ENCODE peak calls at places on chromosome 2, in five cellular contexts. P is fibroblast of lung, R is HFFc6, C is AG08396, T is cardiac septum. L is an unnamed sample.

GRCh38 chr2:239780236-239780997 is 244.7 kb downstream of the NDUFA10 start:
- DNase-seq in T (peak), P (no peak), R (no peak), C (no peak), L (peak)

GRCh38 chr2:24124003-24124585 is 825 bp downstream of the FAM228B start:
- DNase-seq in T (no peak), R (no peak), C (no peak), P (peak), L (no peak)

GRCh38 chr2:170218456-170218855 is 40.5 kb downstream of the MYO3B start:
- DNase-seq in C (no peak), T (no peak), P (peak), R (no peak), L (no peak)

GRCh38 chr2:149733936-149734685 is 146.5 kb upstream of the MMADHC start:
- DNase-seq in P (no peak), R (peak), C (no peak), T (no peak), L (no peak)

GRCh38 chr2:151946856-151947523 is 118.8 kb upstream of the ARL5A start:
- DNase-seq in P (no peak), C (peak), T (no peak), R (no peak), L (no peak)

GRCh38 chr2:37560863-37561614 is 110.4 kb downstream of the CDC42EP3 start:
- DNase-seq in P (peak), T (no peak), R (no peak), C (no peak), L (no peak)

GRCh38 chr2:172617115-172617514 is 61.2 kb downstream of the PDK1 start:
- DNase-seq in R (no peak), C (no peak), P (no peak), T (no peak), L (no peak)

GRCh38 chr2:79876430-79876829 is 363.6 kb downstream of the CTNNA2 start:
- DNase-seq in P (peak), T (no peak), C (peak), R (peak), L (no peak)

GRCh38 chr2:6392354-6392753 is 473.4 kb downstream of the CMPK2 start:
- DNase-seq in C (no peak), R (no peak), T (no peak), P (no peak), L (no peak)

GRCh38 chr2:216362730-216363129 is 9.6 kb downstream of the MARCHF4 start:
- DNase-seq in R (peak), C (no peak), T (no peak), P (peak), L (no peak)

L was measured in spleen.